ENCODE peak calls at places on chromosome 21, in five cellular contexts. Z is stimulated activated CD4-positive, alpha-beta T cell treated with anti-CD3 and anti-CD28 coated beads, Interleukin-2, amount 100 ng/mL, for 24 hours; Y is endothelial cell; G is EL; S is activated naive CD4-positive, alpha-beta T cell. Q is an unnamed sample.

GRCh38 chr21:29678616-29679015 is 261.2 kb downstream of the GRIK1 start:
- DNase-seq in Z (no peak), Y (no peak), G (no peak), S (no peak), Q (no peak)

GRCh38 chr21:38303300-38303699 is 46.5 kb downstream of the KCNJ15 start:
- DNase-seq in Z (no peak), Y (no peak), G (peak; percentile 91), S (no peak), Q (peak; percentile 88)

GRCh38 chr21:41373769-41374168 is 11.9 kb downstream of the MX2 start:
- DNase-seq in Z (no peak), Y (no peak), G (no peak), S (no peak), Q (no peak)

GRCh38 chr21:42009018-42009830 is 936 bp downstream of the ZBTB21 start:
- DNase-seq in Z (peak; percentile 73), Y (peak; percentile 53), G (peak; percentile 50), S (no peak), Q (peak; percentile 81)

GRCh38 chr21:44423941-44424607 is 31.2 kb upstream of the LRRC3 start:
- DNase-seq in Z (no peak), Y (no peak), G (no peak), S (no peak), Q (no peak)

GRCh38 chr21:31142600-31142999 is 104.3 kb upstream of the KRTAP19-8 start:
- DNase-seq in Z (no peak), Y (peak; percentile 21), G (no peak), S (no peak), Q (no peak)

GRCh38 chr21:18661842-18662241 is 258.3 kb upstream of the TMPRSS15 start:
- DNase-seq in Z (no peak), Y (no peak), G (no peak), S (no peak), Q (no peak)

GRCh38 chr21:27062441-27062840 is 95.6 kb upstream of the ADAMTS5 start:
- DNase-seq in Z (no peak), Y (no peak), G (no peak), S (no peak), Q (no peak)

GRCh38 chr21:42060166-42060565 is 11.0 kb upstream of the UMODL1 start:
- DNase-seq in Z (no peak), Y (no peak), G (no peak), S (no peak), Q (no peak)

GRCh38 chr21:33973268-33973667 is 57.7 kb upstream of the ATP5PO start:
- DNase-seq in Z (no peak), Y (no peak), G (no peak), S (no peak), Q (no peak)

GRCh38 chr21:39003982-39004775 is 179.1 kb downstream of the PSMG1 start:
- DNase-seq in Z (no peak), Y (no peak), G (peak; percentile 72), S (no peak), Q (peak; percentile 89)

GRCh38 chr21:33299181-33299752 is 25.5 kb upstream of the IFNAR1 start:
- DNase-seq in Z (peak; percentile 43), Y (no peak), G (no peak), S (no peak), Q (no peak)

GRCh38 chr21:46661211-46661625 is 25.7 kb downstream of the PRMT2 start:
- DNase-seq in Z (peak; percentile 62), Y (peak; percentile 67), G (peak; percentile 78), S (no peak), Q (peak; percentile 82)

GRCh38 chr21:33268736-33269441 is 2.7 kb downstream of the IL10RB start:
- DNase-seq in Z (peak; percentile 49), Y (no peak), G (no peak), S (no peak), Q (no peak)

GRCh38 chr21:42160950-42161225 is 58.1 kb upstream of the ABCG1 start:
- DNase-seq in Z (no peak), Y (no peak), G (no peak), S (no peak), Q (no peak)

GRCh38 chr21:44647222-44647552 is 973 bp downstream of the KRTAP10-11 start:
- DNase-seq in Z (no peak), Y (no peak), G (no peak), S (no peak), Q (no peak)

GRCh38 chr21:28688381-28688780 is 304.3 kb downstream of the LTN1 start:
- DNase-seq in Z (no peak), Y (no peak), G (peak; percentile 25), S (no peak), Q (no peak)

GRCh38 chr21:39319251-39319756 is 5.9 kb upstream of the BRWD1 start:
- DNase-seq in Z (no peak), Y (no peak), G (no peak), S (no peak), Q (peak; percentile 48)

GRCh38 chr21:42162831-42163510 is 56.0 kb upstream of the ABCG1 start:
- DNase-seq in Z (peak; percentile 17), Y (no peak), G (no peak), S (no peak), Q (no peak)

GRCh38 chr21:45137612-45137937 is 63.2 kb downstream of the ADARB1 start:
- DNase-seq in Z (no peak), Y (no peak), G (no peak), S (no peak), Q (no peak)

GRCh38 chr21:46532080-46532479 is 72.8 kb downstream of the S100B start:
- DNase-seq in Z (no peak), Y (no peak), G (no peak), S (no peak), Q (no peak)

GRCh38 chr21:34701726-34702125 is 32.9 kb downstream of the CLIC6 start:
- DNase-seq in Z (no peak), Y (no peak), G (peak; percentile 68), S (no peak), Q (peak; percentile 56)

GRCh38 chr21:17495680-17496079 is 17.2 kb upstream of the CXADR start:
- DNase-seq in Z (no peak), Y (no peak), G (no peak), S (no peak), Q (no peak)

GRCh38 chr21:39316062-39316461 is 2.6 kb upstream of the BRWD1 start:
- DNase-seq in Z (no peak), Y (no peak), G (peak; percentile 37), S (no peak), Q (no peak)

GRCh38 chr21:42417533-42417932 is 13.8 kb downstream of the UBASH3A start:
- DNase-seq in Z (no peak), Y (no peak), G (no peak), S (no peak), Q (no peak)

GRCh38 chr21:34345091-34345871 is 18.5 kb upstream of the KCNE2 start:
- DNase-seq in Z (no peak), Y (no peak), G (peak; percentile 69), S (no peak), Q (peak; percentile 60)

GRCh38 chr21:43902441-43902840 is 37.4 kb downstream of the AGPAT3 start:
- DNase-seq in Z (no peak), Y (no peak), G (no peak), S (no peak), Q (peak; percentile 27)

GRCh38 chr21:33789697-33790096 is 125.9 kb downstream of the ATP5PO start:
- DNase-seq in Z (no peak), Y (no peak), G (no peak), S (no peak), Q (no peak)

GRCh38 chr21:18041012-18041411 is 203.6 kb upstream of the CHODL start:
- DNase-seq in Z (no peak), Y (peak; percentile 29), G (no peak), S (no peak), Q (no peak)

Q was measured in IMR-90.